ENCODE peak calls at places on chromosomes 2 and 18, in nine cellular contexts. U, A, N, V, T, B, R, K and Y are unnamed samples.

GRCh38 chr2:8495189-8495855 is 186.5 kb upstream of the ID2 start:
- DNase-seq in T (no peak), V (no peak), A (no peak), R (no peak), K (no peak), B (no peak), N (no peak), U (no peak), Y (no peak)

GRCh38 chr2:120109186-120110061 is 96.5 kb downstream of the EPB41L5 start:
- DNase-seq in V (peak; percentile 33), A (no peak), U (peak; percentile 65), N (no peak), B (no peak), T (no peak), R (peak; percentile 29), K (no peak), Y (no peak)

GRCh38 chr2:176931588-176932563 is 280.7 kb upstream of the HNRNPA3 start:
- DNase-seq in V (peak; percentile 11), K (no peak), R (no peak), U (peak; percentile 22), T (no peak), B (no peak), N (no peak), A (no peak), Y (no peak)

GRCh38 chr2:165857881-165858280 is 63.8 kb upstream of the GALNT3 start:
- DNase-seq in U (peak; percentile 78), K (no peak), R (no peak), B (no peak), V (no peak), T (no peak), N (no peak), A (no peak), Y (no peak)

GRCh38 chr2:228377533-228377932 is 196.0 kb upstream of the SPHKAP start:
- DNase-seq in A (no peak), T (no peak), N (no peak), V (no peak), R (no peak), U (no peak), B (no peak), K (no peak), Y (no peak)

GRCh38 chr18:56233595-56233994 is 404.8 kb downstream of the TXNL1 start:
- DNase-seq in T (no peak), B (no peak), U (peak; percentile 88), A (no peak), K (no peak), V (no peak), R (peak; percentile 85), N (no peak), Y (no peak)

GRCh38 chr2:169452080-169452479 is 27.2 kb upstream of the BBS5 start:
- DNase-seq in N (peak; percentile 9), V (peak; percentile 33), B (no peak), R (peak; percentile 33), A (peak; percentile 13), T (no peak), K (no peak), U (peak; percentile 74), Y (peak; percentile 2)

GRCh38 chr2:236818281-236819045 is 248.8 kb downstream of the ACKR3 start:
- DNase-seq in T (no peak), N (no peak), U (no peak), K (no peak), B (no peak), V (no peak), R (no peak), A (no peak), Y (no peak)

GRCh38 chr2:237159006-237159897 is 73.6 kb downstream of the COPS8 start:
- DNase-seq in K (no peak), T (no peak), R (no peak), B (no peak), N (no peak), U (no peak), A (no peak), V (no peak), Y (no peak)

GRCh38 chr2:57842531-57842930 is 204.1 kb upstream of the VRK2 start:
- DNase-seq in N (no peak), K (no peak), B (no peak), U (peak; percentile 35), T (no peak), V (no peak), A (no peak), R (peak; percentile 76), Y (no peak)

GRCh38 chr2:60520477-60520876 is 33.0 kb downstream of the BCL11A start:
- DNase-seq in U (no peak), R (peak; percentile 47), K (no peak), A (no peak), V (no peak), N (no peak), T (no peak), B (peak; percentile 76), Y (no peak)

GRCh38 chr2:20661028-20661980 is 5.6 kb upstream of the GDF7 start:
- DNase-seq in A (peak; percentile 72), U (peak; percentile 83), T (peak; percentile 27), R (peak; percentile 39), K (peak; percentile 58), B (peak; percentile 93), N (peak; percentile 75), V (peak; percentile 83), Y (peak; percentile 48)